ENCODE peak calls at places on chromosomes 1 and 21, in four cellular contexts. One of them, this sample, is unnamed.

GRCh38 chr1:60571811-60572210 is 498.2 kb upstream of the C1orf87 start:
- DNase-seq in naive thymus-derived CD4-positive, alpha-beta T cell: no peak
- DNase-seq in A549: no peak
- DNase-seq in brain microvascular endothelial cell: peak; percentile 43
- DNase-seq in this sample: no peak

GRCh38 chr1:214574598-214575411 is 23.4 kb upstream of the PTPN14 start:
- DNase-seq in naive thymus-derived CD4-positive, alpha-beta T cell: no peak
- DNase-seq in A549: no peak
- DNase-seq in brain microvascular endothelial cell: no peak
- DNase-seq in this sample: no peak

GRCh38 chr1:31792116-31792515 is 23.7 kb downstream of the SPOCD1 start:
- DNase-seq in naive thymus-derived CD4-positive, alpha-beta T cell: no peak
- DNase-seq in A549: no peak
- DNase-seq in brain microvascular endothelial cell: no peak
- DNase-seq in this sample: no peak

GRCh38 chr1:174894087-174894768 is 105.5 kb upstream of the CACYBP start:
- DNase-seq in naive thymus-derived CD4-positive, alpha-beta T cell: no peak
- DNase-seq in A549: no peak
- DNase-seq in brain microvascular endothelial cell: no peak
- DNase-seq in this sample: no peak

GRCh38 chr1:51847294-51847920 is 31.1 kb downstream of the NRDC start:
- DNase-seq in naive thymus-derived CD4-positive, alpha-beta T cell: no peak
- DNase-seq in A549: no peak
- DNase-seq in brain microvascular endothelial cell: no peak
- DNase-seq in this sample: no peak

GRCh38 chr1:115807723-115808122 is 33.2 kb downstream of the NHLH2 start:
- DNase-seq in naive thymus-derived CD4-positive, alpha-beta T cell: no peak
- DNase-seq in A549: peak; percentile 29
- DNase-seq in brain microvascular endothelial cell: peak; percentile 65
- DNase-seq in this sample: peak; percentile 69

GRCh38 chr1:58392083-58392482 is 154.4 kb downstream of the OMA1 start:
- DNase-seq in naive thymus-derived CD4-positive, alpha-beta T cell: peak; percentile 42
- DNase-seq in A549: no peak
- DNase-seq in brain microvascular endothelial cell: no peak
- DNase-seq in this sample: no peak

GRCh38 chr1:217369996-217370551 is 260.8 kb downstream of the GPATCH2 start:
- DNase-seq in naive thymus-derived CD4-positive, alpha-beta T cell: no peak
- DNase-seq in A549: no peak
- DNase-seq in brain microvascular endothelial cell: no peak
- DNase-seq in this sample: no peak

GRCh38 chr1:227730630-227731151 is 4.4 kb downstream of the JMJD4 start:
- DNase-seq in naive thymus-derived CD4-positive, alpha-beta T cell: no peak
- DNase-seq in A549: no peak
- DNase-seq in brain microvascular endothelial cell: no peak
- DNase-seq in this sample: no peak

GRCh38 chr1:54558434-54559030 is 10.5 kb downstream of the ACOT11 start:
- DNase-seq in naive thymus-derived CD4-positive, alpha-beta T cell: no peak
- DNase-seq in A549: no peak
- DNase-seq in brain microvascular endothelial cell: no peak
- DNase-seq in this sample: no peak

GRCh38 chr1:184757406-184757805 is 2.7 kb upstream of the EDEM3 start:
- DNase-seq in naive thymus-derived CD4-positive, alpha-beta T cell: no peak
- DNase-seq in A549: no peak
- DNase-seq in brain microvascular endothelial cell: no peak
- DNase-seq in this sample: no peak

GRCh38 chr1:201660931-201661822 is 122.2 kb downstream of the NAV1 start:
- DNase-seq in naive thymus-derived CD4-positive, alpha-beta T cell: no peak
- DNase-seq in A549: no peak
- DNase-seq in brain microvascular endothelial cell: no peak
- DNase-seq in this sample: no peak

GRCh38 chr1:67339623-67340343 is 32.1 kb downstream of the IL12RB2 start:
- DNase-seq in naive thymus-derived CD4-positive, alpha-beta T cell: no peak
- DNase-seq in A549: no peak
- DNase-seq in brain microvascular endothelial cell: peak; percentile 81
- DNase-seq in this sample: no peak

GRCh38 chr1:193729429-193729828 is 543.0 kb upstream of the B3GALT2 start:
- DNase-seq in naive thymus-derived CD4-positive, alpha-beta T cell: no peak
- DNase-seq in A549: no peak
- DNase-seq in brain microvascular endothelial cell: peak; percentile 35
- DNase-seq in this sample: peak; percentile 4

GRCh38 chr1:234047113-234047512 is 142.6 kb downstream of the SLC35F3 start:
- DNase-seq in naive thymus-derived CD4-positive, alpha-beta T cell: no peak
- DNase-seq in A549: no peak
- DNase-seq in brain microvascular endothelial cell: no peak
- DNase-seq in this sample: no peak

GRCh38 chr1:231424950-231425805 is 3.1 kb upstream of the EGLN1 start:
- DNase-seq in naive thymus-derived CD4-positive, alpha-beta T cell: no peak
- DNase-seq in A549: no peak
- DNase-seq in brain microvascular endothelial cell: no peak
- DNase-seq in this sample: no peak

GRCh38 chr1:97551113-97551512 is 369.7 kb downstream of the DPYD start:
- DNase-seq in naive thymus-derived CD4-positive, alpha-beta T cell: no peak
- DNase-seq in A549: no peak
- DNase-seq in brain microvascular endothelial cell: no peak
- DNase-seq in this sample: no peak

GRCh38 chr21:36695283-36695634 is 3.7 kb upstream of the SIM2 start:
- DNase-seq in naive thymus-derived CD4-positive, alpha-beta T cell: no peak
- DNase-seq in A549: no peak
- DNase-seq in brain microvascular endothelial cell: no peak
- DNase-seq in this sample: no peak

GRCh38 chr1:181175356-181175755 is 86.9 kb downstream of the IER5 start:
- DNase-seq in naive thymus-derived CD4-positive, alpha-beta T cell: no peak
- DNase-seq in A549: no peak
- DNase-seq in brain microvascular endothelial cell: no peak
- DNase-seq in this sample: no peak

GRCh38 chr1:101924700-101925099 is 72.0 kb downstream of the OLFM3 start:
- DNase-seq in naive thymus-derived CD4-positive, alpha-beta T cell: no peak
- DNase-seq in A549: no peak
- DNase-seq in brain microvascular endothelial cell: no peak
- DNase-seq in this sample: no peak

GRCh38 chr21:29299906-29300546 is 1.3 kb downstream of the BACH1 start:
- DNase-seq in naive thymus-derived CD4-positive, alpha-beta T cell: peak; percentile 15
- DNase-seq in A549: peak; percentile 13
- DNase-seq in brain microvascular endothelial cell: peak; percentile 82
- DNase-seq in this sample: no peak

GRCh38 chr1:2803086-2803930 is 1.8 kb upstream of the TTC34 start:
- DNase-seq in naive thymus-derived CD4-positive, alpha-beta T cell: no peak
- DNase-seq in A549: no peak
- DNase-seq in brain microvascular endothelial cell: no peak
- DNase-seq in this sample: no peak

GRCh38 chr1:233034845-233035244 is 84.4 kb downstream of the NTPCR start:
- DNase-seq in naive thymus-derived CD4-positive, alpha-beta T cell: no peak
- DNase-seq in A549: no peak
- DNase-seq in brain microvascular endothelial cell: no peak
- DNase-seq in this sample: no peak

GRCh38 chr21:26798856-26799751 is 46.1 kb downstream of the ADAMTS1 start:
- DNase-seq in naive thymus-derived CD4-positive, alpha-beta T cell: no peak
- DNase-seq in A549: no peak
- DNase-seq in brain microvascular endothelial cell: no peak
- DNase-seq in this sample: peak; percentile 93

GRCh38 chr1:220970311-220970710 is 91.1 kb downstream of the HLX start:
- DNase-seq in naive thymus-derived CD4-positive, alpha-beta T cell: no peak
- DNase-seq in A549: no peak
- DNase-seq in brain microvascular endothelial cell: no peak
- DNase-seq in this sample: no peak

GRCh38 chr1:21937372-21938121 is 437 bp upstream of the HSPG2 start:
- DNase-seq in naive thymus-derived CD4-positive, alpha-beta T cell: peak; percentile 60
- DNase-seq in A549: no peak
- DNase-seq in brain microvascular endothelial cell: peak; percentile 55
- DNase-seq in this sample: no peak

GRCh38 chr1:26959722-26960624 is at the start of gene KDF1:
- DNase-seq in naive thymus-derived CD4-positive, alpha-beta T cell: peak; percentile 65
- DNase-seq in A549: no peak
- DNase-seq in brain microvascular endothelial cell: no peak
- DNase-seq in this sample: peak; percentile 72

GRCh38 chr21:37008705-37009104 is 2.2 kb downstream of the RIPPLY3 start:
- DNase-seq in naive thymus-derived CD4-positive, alpha-beta T cell: no peak
- DNase-seq in A549: no peak
- DNase-seq in brain microvascular endothelial cell: no peak
- DNase-seq in this sample: no peak

GRCh38 chr21:21085206-21085605 is 87.0 kb downstream of the NCAM2 start:
- DNase-seq in naive thymus-derived CD4-positive, alpha-beta T cell: no peak
- DNase-seq in A549: no peak
- DNase-seq in brain microvascular endothelial cell: no peak
- DNase-seq in this sample: no peak

GRCh38 chr1:150563340-150564038 is 14.3 kb downstream of the ADAMTSL4 start:
- DNase-seq in naive thymus-derived CD4-positive, alpha-beta T cell: peak; percentile 83
- DNase-seq in A549: no peak
- DNase-seq in brain microvascular endothelial cell: no peak
- DNase-seq in this sample: no peak

GRCh38 chr1:40736085-40736531 is 44.6 kb downstream of the NFYC start:
- DNase-seq in naive thymus-derived CD4-positive, alpha-beta T cell: no peak
- DNase-seq in A549: no peak
- DNase-seq in brain microvascular endothelial cell: peak; percentile 68
- DNase-seq in this sample: no peak

GRCh38 chr1:17427696-17428660 is 11.5 kb downstream of the RCC2 start:
- DNase-seq in naive thymus-derived CD4-positive, alpha-beta T cell: no peak
- DNase-seq in A549: no peak
- DNase-seq in brain microvascular endothelial cell: no peak
- DNase-seq in this sample: peak; percentile 47

GRCh38 chr1:87236585-87236984 is 92.1 kb upstream of the LMO4 start:
- DNase-seq in naive thymus-derived CD4-positive, alpha-beta T cell: no peak
- DNase-seq in A549: no peak
- DNase-seq in brain microvascular endothelial cell: no peak
- DNase-seq in this sample: no peak

GRCh38 chr1:173127369-173128307 is 76.9 kb upstream of the TNFSF18 start:
- DNase-seq in naive thymus-derived CD4-positive, alpha-beta T cell: no peak
- DNase-seq in A549: no peak
- DNase-seq in brain microvascular endothelial cell: no peak
- DNase-seq in this sample: no peak

GRCh38 chr1:173122958-173123852 is 72.5 kb upstream of the TNFSF18 start:
- DNase-seq in naive thymus-derived CD4-positive, alpha-beta T cell: no peak
- DNase-seq in A549: peak; percentile 10
- DNase-seq in brain microvascular endothelial cell: peak; percentile 79
- DNase-seq in this sample: no peak

GRCh38 chr1:173118404-173118803 is 67.7 kb upstream of the TNFSF18 start:
- DNase-seq in naive thymus-derived CD4-positive, alpha-beta T cell: no peak
- DNase-seq in A549: no peak
- DNase-seq in brain microvascular endothelial cell: no peak
- DNase-seq in this sample: no peak

GRCh38 chr1:173126421-173126820 is 75.7 kb upstream of the TNFSF18 start:
- DNase-seq in naive thymus-derived CD4-positive, alpha-beta T cell: no peak
- DNase-seq in A549: no peak
- DNase-seq in brain microvascular endothelial cell: no peak
- DNase-seq in this sample: no peak

DNA sequence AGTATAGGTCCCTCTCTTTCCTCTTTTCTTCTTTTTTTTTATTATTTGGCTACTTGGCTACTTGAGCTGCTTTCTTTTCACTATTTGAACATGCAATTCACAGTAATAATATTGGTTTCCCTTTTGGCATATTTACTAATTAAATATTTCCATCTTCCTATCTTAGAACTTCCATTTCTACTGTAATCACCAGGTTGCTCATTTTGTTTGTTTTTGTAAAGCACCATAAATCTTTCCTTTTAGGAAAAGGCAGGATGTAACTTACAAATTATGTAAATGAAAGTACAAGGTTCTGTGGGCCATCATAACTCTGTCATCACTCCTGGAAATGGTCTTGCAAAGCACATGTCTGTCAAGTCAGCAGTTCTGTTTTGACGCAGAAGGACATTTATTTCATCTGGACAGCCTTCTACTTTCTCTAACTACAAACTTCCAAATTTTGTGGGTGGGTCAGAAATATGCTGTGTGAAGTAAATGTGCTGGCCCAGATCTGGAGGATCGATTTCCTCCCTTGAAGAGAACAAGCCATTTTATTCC is 71.7 kb upstream of the TNFSF18 start:
- DNase-seq in naive thymus-derived CD4-positive, alpha-beta T cell: no peak
- DNase-seq in A549: no peak
- DNase-seq in brain microvascular endothelial cell: no peak
- DNase-seq in this sample: no peak
- H3K4me3 ChIP-seq in naive thymus-derived CD4-positive, alpha-beta T cell: no peak overlapping the region
- H3K4me3 ChIP-seq in A549: no peak overlapping the region
- H3K4me3 ChIP-seq in brain microvascular endothelial cell: no peak overlapping the region
- H3K4me3 ChIP-seq in this sample: no peak overlapping the region

GRCh38 chr1:169309178-169310166 is 58.1 kb downstream of the NME7 start:
- DNase-seq in naive thymus-derived CD4-positive, alpha-beta T cell: no peak
- DNase-seq in A549: no peak
- DNase-seq in brain microvascular endothelial cell: no peak
- DNase-seq in this sample: no peak
- H3K4me3 ChIP-seq in naive thymus-derived CD4-positive, alpha-beta T cell: peak overlapping the region; percentile 14
- H3K4me3 ChIP-seq in A549: no peak overlapping the region
- H3K4me3 ChIP-seq in brain microvascular endothelial cell: no peak overlapping the region
- H3K4me3 ChIP-seq in this sample: no peak overlapping the region

GRCh38 chr1:12600880-12601633 is 17.0 kb downstream of the DHRS3 start:
- DNase-seq in naive thymus-derived CD4-positive, alpha-beta T cell: peak; percentile 64
- DNase-seq in A549: peak; percentile 47
- DNase-seq in brain microvascular endothelial cell: no peak
- DNase-seq in this sample: no peak

GRCh38 chr1:12599657-12600056 is 18.4 kb downstream of the DHRS3 start:
- DNase-seq in naive thymus-derived CD4-positive, alpha-beta T cell: no peak
- DNase-seq in A549: no peak
- DNase-seq in brain microvascular endothelial cell: no peak
- DNase-seq in this sample: no peak

GRCh38 chr1:12601690-12602632 is 16.0 kb downstream of the DHRS3 start:
- DNase-seq in naive thymus-derived CD4-positive, alpha-beta T cell: no peak
- DNase-seq in A549: no peak
- DNase-seq in brain microvascular endothelial cell: peak; percentile 93
- DNase-seq in this sample: no peak

GRCh38 chr1:12598914-12599463 is 19.0 kb downstream of the DHRS3 start:
- DNase-seq in naive thymus-derived CD4-positive, alpha-beta T cell: no peak
- DNase-seq in A549: no peak
- DNase-seq in brain microvascular endothelial cell: no peak
- DNase-seq in this sample: no peak

DNA sequence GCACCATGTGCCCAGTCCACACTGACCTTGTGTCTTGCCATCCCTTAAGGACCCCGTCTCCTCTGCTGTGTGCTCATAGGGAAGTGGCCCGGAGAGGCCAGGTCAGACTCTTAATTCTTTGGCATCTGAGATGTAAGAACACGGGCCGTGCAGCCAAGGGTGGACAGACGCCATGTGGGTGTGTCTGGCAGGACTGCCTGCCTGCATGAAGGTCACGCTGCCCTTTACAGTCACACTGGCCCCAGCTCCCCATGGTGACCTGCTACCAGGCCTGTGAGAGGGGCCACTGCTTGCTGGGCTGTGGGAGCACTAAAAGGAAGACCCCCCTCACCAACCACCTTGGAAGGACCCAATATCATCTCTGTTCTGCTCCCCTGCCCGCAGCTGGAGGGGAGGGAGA is 17.7 kb downstream of the DHRS3 start:
- DNase-seq in naive thymus-derived CD4-positive, alpha-beta T cell: no peak
- DNase-seq in A549: no peak
- DNase-seq in brain microvascular endothelial cell: no peak
- DNase-seq in this sample: no peak
- H3K4me3 ChIP-seq in naive thymus-derived CD4-positive, alpha-beta T cell: no peak overlapping the region
- H3K4me3 ChIP-seq in A549: no peak overlapping the region
- H3K4me3 ChIP-seq in brain microvascular endothelial cell: no peak overlapping the region
- H3K4me3 ChIP-seq in this sample: no peak overlapping the region

GRCh38 chr1:235278915-235279292 is 49.1 kb downstream of the ARID4B start:
- DNase-seq in naive thymus-derived CD4-positive, alpha-beta T cell: no peak
- DNase-seq in A549: no peak
- DNase-seq in brain microvascular endothelial cell: no peak
- DNase-seq in this sample: no peak
- H3K4me3 ChIP-seq in naive thymus-derived CD4-positive, alpha-beta T cell: no peak overlapping the region
- H3K4me3 ChIP-seq in A549: no peak overlapping the region
- H3K4me3 ChIP-seq in brain microvascular endothelial cell: no peak overlapping the region
- H3K4me3 ChIP-seq in this sample: no peak overlapping the region

This sample was measured in LNCaP clone FGC.